ENCODE peak calls at places on chromosomes 4 and X, in four cellular contexts. G is esophagus squamous epithelium, L is GM10248, Z is AG04450. D is an unnamed sample.

GRCh38 chr4:101356928-101357327 is 9.6 kb upstream of the PPP3CA start:
- DNase-seq in G (no peak), L (no peak), Z (peak), D (no peak)

GRCh38 chr4:1793496-1793840 is 375 bp downstream of the FGFR3 start:
- DNase-seq in G (no peak), L (no peak), Z (no peak), D (no peak)

GRCh38 chrX:64093761-64094160 is 111.7 kb downstream of the AMER1 start:
- DNase-seq in G (no peak), L (no peak), Z (no peak), D (no peak)

GRCh38 chr4:133969202-133969873 is 232.3 kb downstream of the PABPC4L start:
- DNase-seq in G (no peak), L (no peak), Z (peak), D (no peak)

GRCh38 chr4:15665738-15666365 is 10.7 kb upstream of the FBXL5 start:
- DNase-seq in G (no peak), L (no peak), Z (no peak), D (no peak)

GRCh38 chr4:73518340-73518739 is 36.8 kb downstream of the AFM start:
- DNase-seq in G (no peak), L (no peak), Z (no peak), D (no peak)

GRCh38 chr4:161817822-161818412 is 345.9 kb downstream of the FSTL5 start:
- DNase-seq in G (no peak), L (no peak), Z (no peak), D (no peak)

GRCh38 chr4:23930750-23931488 is 41.1 kb upstream of the PPARGC1A start:
- DNase-seq in G (no peak), L (no peak), Z (no peak), D (no peak)

GRCh38 chrX:95383778-95384177 is 1300.9 kb upstream of the DIAPH2 start:
- DNase-seq in G (no peak), L (no peak), Z (no peak), D (no peak)

GRCh38 chrX:5233830-5234229 is 994.8 kb downstream of the NLGN4X start:
- DNase-seq in G (no peak), L (no peak), Z (no peak), D (no peak)

GRCh38 chrX:123450217-123450616 is 266.1 kb downstream of the GRIA3 start:
- DNase-seq in G (no peak), L (peak), Z (no peak), D (no peak)

GRCh38 chr4:122764808-122765189 is 32.3 kb downstream of the BBS12 start:
- DNase-seq in G (no peak), L (peak), Z (peak), D (no peak)

GRCh38 chr4:99144070-99144469 is at the start of gene ADH4:
- DNase-seq in G (no peak), L (no peak), Z (no peak), D (no peak)

GRCh38 chr4:11813951-11814446 is 385.3 kb upstream of the HS3ST1 start:
- DNase-seq in G (no peak), L (no peak), Z (no peak), D (no peak)

GRCh38 chrX:153582896-153583295 is 16.0 kb downstream of the CCNQ start:
- DNase-seq in G (no peak), L (peak), Z (no peak), D (no peak)

GRCh38 chr4:83456184-83456501 is 285 bp downstream of the MRPS18C start:
- DNase-seq in G (no peak), L (no peak), Z (no peak), D (no peak)

GRCh38 chr4:117096462-117096861 is 11.1 kb upstream of the TRAM1L1 start:
- DNase-seq in G (no peak), L (no peak), Z (no peak), D (no peak)

GRCh38 chrX:1391370-1391706 is 575 bp downstream of the SLC25A6 start:
- DNase-seq in G (no peak), L (peak), Z (no peak), D (peak)

GRCh38 chrX:70970482-70970999 is 39.6 kb upstream of the SLC7A3 start:
- DNase-seq in G (no peak), L (peak), Z (no peak), D (no peak)

GRCh38 chrX:120499301-120500097 is 30.4 kb upstream of the LAMP2 start:
- DNase-seq in G (no peak), L (no peak), Z (no peak), D (no peak)

GRCh38 chrX:108704839-108705238 is 31.5 kb downstream of the IRS4 start:
- DNase-seq in G (no peak), L (no peak), Z (no peak), D (no peak)

GRCh38 chr4:172514801-172515200 is 653.8 kb upstream of the GALNT7 start:
- DNase-seq in G (no peak), L (no peak), Z (no peak), D (no peak)

GRCh38 chr4:92359481-92359880 is 55.7 kb downstream of the GRID2 start:
- DNase-seq in G (no peak), L (no peak), Z (no peak), D (no peak)

GRCh38 chr4:172871381-172871780 is 297.2 kb upstream of the GALNT7 start:
- DNase-seq in G (no peak), L (no peak), Z (no peak), D (no peak)

GRCh38 chr4:181578911-181579310 is 664.3 kb upstream of the TENM3 start:
- DNase-seq in G (no peak), L (no peak), Z (no peak), D (no peak)

DNA sequence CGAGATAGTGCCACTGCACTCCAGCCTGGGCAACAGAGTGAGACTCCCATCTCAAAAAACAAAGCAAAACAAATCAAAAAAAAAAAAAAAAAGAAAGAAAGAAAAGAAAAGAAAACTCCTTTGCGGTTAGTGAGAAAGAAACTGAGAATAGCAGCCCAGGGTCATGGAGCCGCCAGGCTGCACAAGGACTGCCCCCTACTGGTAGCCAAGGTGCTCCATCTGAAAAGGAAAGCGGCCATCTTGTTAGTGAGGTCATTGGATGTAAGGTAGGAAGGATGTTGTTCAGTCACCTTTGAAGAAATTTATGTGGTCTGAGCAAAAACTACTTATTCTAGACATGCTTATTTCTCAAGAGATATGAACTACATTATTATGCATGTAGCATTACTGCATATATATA is 660.6 kb upstream of the TENM3 start:
- DNase-seq in G (no peak), L (no peak), Z (no peak), D (no peak)
- TF ChIP-seq CTCF in G (no peak), L (no peak), Z (peak), D (peak)

GRCh38 chrX:45515262-45516215 is 314.9 kb upstream of the DIPK2B start:
- DNase-seq in G (no peak), L (peak), Z (peak), D (no peak)
- TF ChIP-seq CTCF in G (no peak), L (peak), Z (peak), D (peak)

GRCh38 chr4:152045397-152045780 is 284.6 kb upstream of the GATB start:
- DNase-seq in G (no peak), L (peak), Z (no peak), D (no peak)

GRCh38 chr4:152047451-152047850 is 286.6 kb upstream of the GATB start:
- DNase-seq in G (no peak), L (no peak), Z (no peak), D (no peak)

GRCh38 chr4:152050098-152050497 is 289.3 kb upstream of the GATB start:
- DNase-seq in G (no peak), L (no peak), Z (no peak), D (no peak)

GRCh38 chr4:152044341-152044740 is 283.5 kb upstream of the GATB start:
- DNase-seq in G (no peak), L (no peak), Z (no peak), D (no peak)

GRCh38 chr4:152045781-152046571 is 285.2 kb upstream of the GATB start:
- DNase-seq in G (no peak), L (peak), Z (no peak), D (peak)
- TF ChIP-seq CTCF in G (no peak), L (peak), Z (peak), D (peak)

DNA sequence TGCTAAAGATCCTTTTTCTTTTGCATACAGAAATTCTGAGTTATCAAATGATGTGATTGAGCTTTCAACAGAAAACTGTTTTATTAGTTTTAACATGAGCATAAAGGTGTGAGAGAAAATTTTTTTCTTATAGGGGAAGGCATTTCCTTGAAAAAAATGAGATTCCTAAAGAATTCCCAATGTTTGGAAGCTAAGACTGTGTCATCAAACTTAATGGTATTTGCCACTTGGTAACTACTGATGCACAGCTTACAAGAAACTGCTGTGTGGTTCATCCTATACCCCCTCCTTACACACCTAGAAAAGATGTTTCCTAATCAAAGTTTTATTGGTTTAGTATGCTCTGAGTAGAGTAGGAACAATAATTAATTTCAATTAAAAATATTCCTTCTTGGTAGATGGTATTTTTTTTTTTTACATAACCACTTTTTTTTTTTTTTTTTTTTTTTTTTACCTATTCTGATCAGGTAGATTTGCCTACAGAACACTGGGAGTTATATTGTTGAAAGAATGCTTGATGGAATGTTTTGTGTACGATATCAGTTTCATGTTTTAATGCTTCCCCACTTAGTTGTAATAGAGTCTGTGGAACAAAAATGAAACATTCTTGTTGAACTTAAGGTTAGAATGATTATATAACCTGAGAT is 6.0 kb downstream of the PTPN13 start:
- DNase-seq in G (no peak), L (no peak), Z (no peak), D (no peak)
- TF ChIP-seq CTCF in G (no peak), L (no peak), Z (no peak), D (no peak)

GRCh38 chr4:4758708-4759107 is 100.8 kb upstream of the MSX1 start:
- DNase-seq in G (no peak), L (peak), Z (no peak), D (no peak)

GRCh38 chr4:4761128-4761991 is 98.1 kb upstream of the MSX1 start:
- DNase-seq in G (no peak), L (no peak), Z (no peak), D (no peak)

GRCh38 chr4:4762300-4762699 is 97.2 kb upstream of the MSX1 start:
- DNase-seq in G (no peak), L (no peak), Z (no peak), D (no peak)

GRCh38 chr4:4759883-4760282 is 99.6 kb upstream of the MSX1 start:
- DNase-seq in G (no peak), L (no peak), Z (no peak), D (no peak)

DNA sequence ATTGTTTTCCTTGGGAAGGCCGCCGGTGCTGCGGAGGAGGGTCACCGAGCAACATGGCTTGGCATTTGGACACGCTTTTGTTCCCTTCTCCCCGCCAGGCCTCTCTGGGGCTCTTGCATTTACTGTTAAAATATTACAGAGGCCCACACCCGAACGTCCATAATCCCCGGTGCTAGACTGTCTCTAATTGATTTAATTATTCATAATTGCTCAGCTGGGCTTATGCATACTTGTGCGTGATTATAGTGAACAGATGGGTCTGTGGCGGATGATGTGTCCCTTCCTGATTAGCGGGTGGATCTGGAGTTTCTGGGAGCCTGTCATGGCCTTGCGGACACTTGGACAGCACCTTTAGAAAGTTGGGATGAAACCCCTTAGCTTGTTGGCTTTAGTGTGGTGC is 100.2 kb upstream of the MSX1 start:
- DNase-seq in G (no peak), L (no peak), Z (no peak), D (peak)
- TF ChIP-seq CTCF in G (no peak), L (no peak), Z (no peak), D (no peak)

GRCh38 chr4:27518876-27519275 is 658.2 kb downstream of the STIM2 start:
- DNase-seq in G (no peak), L (no peak), Z (no peak), D (no peak)
- TF ChIP-seq CTCF in G (no peak), L (no peak), Z (no peak), D (no peak)

GRCh38 chr4:20356565-20356964 is 104.9 kb downstream of the SLIT2 start:
- DNase-seq in G (no peak), L (no peak), Z (no peak), D (no peak)

GRCh38 chr4:20351360-20352171 is 99.9 kb downstream of the SLIT2 start:
- DNase-seq in G (no peak), L (no peak), Z (no peak), D (no peak)

GRCh38 chr4:20352172-20352431 is 100.4 kb downstream of the SLIT2 start:
- DNase-seq in G (no peak), L (no peak), Z (no peak), D (no peak)

GRCh38 chr4:20353646-20354045 is 101.9 kb downstream of the SLIT2 start:
- DNase-seq in G (no peak), L (no peak), Z (no peak), D (no peak)

GRCh38 chr4:20354120-20354519 is 102.4 kb downstream of the SLIT2 start:
- DNase-seq in G (no peak), L (no peak), Z (no peak), D (no peak)
- TF ChIP-seq CTCF in G (no peak), L (no peak), Z (no peak), D (no peak)

DNA sequence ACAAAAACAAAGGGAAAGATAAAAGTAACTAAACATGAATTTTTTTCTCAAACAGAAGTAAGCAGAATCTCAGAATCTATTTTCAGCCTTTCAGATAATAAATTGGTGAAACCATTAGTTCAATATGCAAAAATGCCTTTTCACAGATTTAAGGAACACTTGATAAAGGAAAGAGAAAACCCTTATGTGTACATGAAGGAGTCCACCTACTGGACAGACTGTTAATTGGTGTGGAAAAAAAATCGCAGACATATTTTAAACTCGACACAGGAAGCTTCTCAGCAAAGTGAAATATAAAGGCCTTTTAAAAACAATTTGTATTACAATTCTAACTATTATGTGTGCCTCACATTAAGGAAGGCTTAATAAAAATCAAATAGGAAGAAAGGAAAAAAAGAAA is 22.3 kb downstream of the COX7B2 start:
- DNase-seq in G (no peak), L (no peak), Z (no peak), D (no peak)
- TF ChIP-seq CTCF in G (no peak), L (peak), Z (peak), D (peak)

GRCh38 chrX:136395271-136395670 is 92.5 kb upstream of the BRS3 start:
- DNase-seq in G (no peak), L (no peak), Z (no peak), D (no peak)

DNA sequence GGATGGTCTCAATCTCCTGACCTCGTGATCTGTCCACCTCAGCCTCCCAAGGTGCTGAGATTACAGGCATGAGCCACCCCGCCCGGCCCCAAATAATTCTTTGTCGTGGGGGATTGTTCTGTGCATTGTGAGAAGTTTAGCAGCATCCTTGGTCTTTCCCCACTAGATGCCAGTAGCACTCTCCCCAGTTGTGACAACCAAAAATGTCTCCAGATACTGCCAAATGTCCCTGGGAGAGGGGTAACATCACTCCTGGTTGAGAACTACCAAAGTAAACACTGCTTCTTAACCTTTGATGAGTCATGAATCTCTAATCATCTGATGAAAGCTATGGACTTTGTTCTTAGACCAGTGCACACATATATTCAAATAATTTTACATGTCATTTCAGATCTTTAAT is 90.7 kb upstream of the BRS3 start:
- DNase-seq in G (no peak), L (no peak), Z (no peak), D (no peak)
- TF ChIP-seq CTCF in G (no peak), L (no peak), Z (no peak), D (no peak)